ENCODE peak calls at places on chromosome 17, in ten cellular contexts. P is ovary, R is A673, I is sigmoid colon, K is colonic mucosa, F is heart right ventricle, S is SJCRH30, E is astrocyte, U is adrenal gland, X is pancreas. Y is an unnamed sample. For H3K4me1 and H3K27me3, the result is how much of the 10 kb centered on the place peaks cover.

GRCh38 chr17:48012151-48012520 is 25.5 kb downstream of the COPZ2 start:
- DNase-seq in P (peak), S (peak), U (peak), F (no peak), I (no peak), E (no peak), K (no peak), X (peak), R (peak), Y (peak)

GRCh38 chr17:27396941-27397340 is 59.3 kb upstream of the KSR1 start:
- DNase-seq in S (no peak), E (peak), I (no peak), U (no peak), R (no peak), P (no peak), K (no peak), X (no peak), F (no peak), Y (no peak)

GRCh38 chr17:47324224-47325020 is 667 bp downstream of the EFCAB13 start:
- DNase-seq in U (peak), P (peak), I (peak), E (peak), S (peak), K (peak), R (no peak), F (peak), X (peak), Y (peak)

GRCh38 chr17:74521701-74522201 is 9.5 kb downstream of the CD300LB start:
- DNase-seq in X (no peak), S (no peak), E (no peak), P (no peak), I (no peak), K (peak), U (peak), R (no peak), F (no peak), Y (no peak)

GRCh38 chr17:30905742-30906100 is 317 bp downstream of the TEFM start:
- DNase-seq in F (no peak), S (no peak), K (no peak), E (no peak), X (no peak), I (no peak), R (peak), P (no peak), U (no peak), Y (peak)

GRCh38 chr17:55609737-55610201 is 98.5 kb upstream of the SMIM36 start:
- DNase-seq in U (peak), R (no peak), I (peak), E (peak), F (no peak), S (peak), K (peak), X (peak), P (peak), Y (peak)

GRCh38 chr17:66526827-66527226 is 224.4 kb downstream of the PRKCA start:
- DNase-seq in E (no peak), S (peak), X (no peak), K (no peak), R (no peak), U (no peak), F (no peak), P (no peak), I (no peak), Y (peak)

GRCh38 chr17:21037117-21037803 is 5.6 kb downstream of the USP22 start:
- DNase-seq in U (no peak), E (no peak), S (no peak), K (no peak), X (no peak), I (no peak), P (no peak), R (no peak), F (no peak), Y (no peak)

GRCh38 chr17:8383143-8383974 is at the start of gene RPL26:
- DNase-seq in P (peak), R (peak), I (peak), E (peak), U (peak), S (peak), F (peak), K (peak), X (peak), Y (peak)

GRCh38 chr17:47803751-47804150 is 17.8 kb downstream of the OSBPL7 start:
- DNase-seq in K (no peak), U (no peak), I (no peak), E (no peak), X (no peak), R (no peak), S (no peak), F (no peak), P (no peak), Y (no peak)

GRCh38 chr17:77373298-77374169 is 232.8 kb downstream of the SEC14L1 start:
- DNase-seq in I (peak), R (peak), E (no peak), F (peak), X (no peak), S (peak), U (peak), P (peak), K (no peak), Y (no peak)

GRCh38 chr17:69267219-69267618 is 38.6 kb upstream of the ABCA10 start:
- DNase-seq in K (no peak), E (no peak), F (no peak), I (no peak), P (no peak), R (no peak), S (no peak), U (no peak), X (no peak), Y (no peak)

GRCh38 chr17:21370430-21370829 is 5.7 kb upstream of the KCNJ12 start:
- DNase-seq in F (peak), S (peak), X (no peak), U (no peak), I (no peak), R (peak), K (no peak), E (no peak), P (peak), Y (no peak)

GRCh38 chr17:48608921-48609505 is 1.8 kb downstream of the HOXB7 start:
- DNase-seq in F (no peak), S (no peak), X (no peak), R (no peak), P (no peak), E (no peak), U (no peak), K (no peak), I (no peak), Y (no peak)

GRCh38 chr17:79183221-79184158 is 108.9 kb downstream of the ENGASE start:
- DNase-seq in F (no peak), K (no peak), R (peak), I (no peak), U (no peak), X (no peak), E (no peak), S (no peak), P (no peak), Y (peak)

GRCh38 chr17:41717408-41718286 is 5.5 kb downstream of the GAST start:
- DNase-seq in S (no peak), R (no peak), P (no peak), U (no peak), X (no peak), F (no peak), E (no peak), K (no peak), I (no peak), Y (peak)

GRCh38 chr17:40179923-40180659 is 2.8 kb downstream of the RAPGEFL1 start:
- DNase-seq in S (no peak), I (no peak), K (peak), X (no peak), R (peak), E (peak), P (no peak), U (no peak), F (no peak), Y (no peak)

GRCh38 chr17:40499551-40500189 is 1.8 kb downstream of the TNS4 start:
- DNase-seq in I (peak), U (peak), F (peak), X (peak), P (peak), E (peak), R (peak), S (peak), K (peak), Y (peak)

GRCh38 chr17:19567216-19568015 is 33.8 kb downstream of the SLC47A1 start:
- DNase-seq in S (no peak), R (no peak), F (no peak), K (no peak), P (no peak), E (no peak), I (no peak), U (no peak), X (no peak), Y (no peak)

GRCh38 chr17:67011527-67012175 is 32.7 kb upstream of the CACNG1 start:
- DNase-seq in R (no peak), E (no peak), U (no peak), I (no peak), P (no peak), K (no peak), S (no peak), X (no peak), F (no peak), Y (no peak)

GRCh38 chr17:48628641-48629410 is 2.7 kb upstream of the HOXB9 start:
- DNase-seq in I (no peak), F (no peak), S (no peak), K (no peak), U (no peak), R (no peak), P (no peak), E (no peak), X (no peak), Y (no peak)

GRCh38 chr17:65062168-65062915 is 5.8 kb upstream of the GNA13 start:
- DNase-seq in U (peak), F (no peak), R (no peak), K (no peak), I (peak), E (no peak), S (no peak), P (no peak), X (no peak), Y (no peak)

GRCh38 chr17:65061621-65062020 is 5.1 kb upstream of the GNA13 start:
- DNase-seq in S (no peak), K (no peak), X (no peak), P (no peak), E (no peak), R (no peak), I (peak), U (peak), F (no peak), Y (no peak)

GRCh38 chr17:65058615-65059014 is 2.1 kb upstream of the GNA13 start:
- DNase-seq in R (no peak), F (no peak), E (no peak), K (no peak), P (no peak), U (peak), X (no peak), I (no peak), S (no peak), Y (no peak)

GRCh38 chr17:65058151-65058550 is 1.6 kb upstream of the GNA13 start:
- DNase-seq in P (no peak), K (no peak), X (no peak), E (no peak), S (no peak), R (no peak), I (no peak), F (no peak), U (no peak), Y (no peak)

GRCh38 chr17:65060855-65061254 is 4.3 kb upstream of the GNA13 start:
- DNase-seq in S (no peak), X (no peak), K (no peak), P (no peak), I (peak), U (no peak), E (no peak), R (no peak), F (no peak), Y (no peak)
- H3K4me1 ChIP-seq in S (under half), X (under half), K (under half), P (under half), I (under half), U (under half), E (under half), R (under half), F (under half), Y (under half)

GRCh38 chr17:61201211-61201610 is 198.4 kb upstream of the TBX2 start:
- DNase-seq in K (no peak), R (no peak), U (no peak), S (peak), X (no peak), E (peak), P (no peak), F (no peak), I (no peak), Y (peak)

GRCh38 chr17:61199431-61200348 is 200.0 kb upstream of the TBX2 start:
- DNase-seq in F (no peak), S (no peak), E (peak), P (no peak), I (no peak), R (no peak), X (no peak), U (no peak), K (no peak), Y (no peak)

GRCh38 chr17:61196799-61197198 is 202.8 kb upstream of the TBX2 start:
- DNase-seq in P (no peak), I (no peak), F (no peak), X (no peak), S (no peak), E (no peak), K (no peak), R (no peak), U (no peak), Y (no peak)

DNA sequence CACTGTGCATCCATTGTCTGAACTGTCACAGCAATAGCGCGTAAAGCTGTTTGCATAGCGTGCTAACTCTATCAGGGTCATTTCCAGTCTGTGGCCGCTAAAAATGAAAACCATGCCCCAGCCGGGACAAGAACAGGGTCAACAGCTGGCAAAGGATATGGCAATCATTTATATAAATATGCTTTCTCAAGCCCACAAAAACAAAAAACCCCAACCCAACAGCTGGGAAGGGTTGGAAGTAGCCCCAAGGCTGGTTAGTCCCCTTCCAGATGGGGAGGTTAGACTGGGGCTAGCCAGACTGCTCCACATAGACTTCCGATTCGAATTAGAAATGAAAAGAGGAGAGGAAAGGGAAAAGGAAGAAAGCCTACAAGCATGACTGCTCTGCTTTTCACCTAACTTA is 203.3 kb upstream of the TBX2 start:
- DNase-seq in F (no peak), R (no peak), U (no peak), P (no peak), K (no peak), X (no peak), S (peak), I (no peak), E (no peak), Y (no peak)
- H3K4me3 ChIP-seq in F (no peak), R (no peak), U (no peak), P (no peak), K (no peak), X (no peak), S (peak), I (no peak), E (no peak), Y (no peak)

GRCh38 chr17:61200349-61200735 is 199.3 kb upstream of the TBX2 start:
- DNase-seq in K (no peak), R (no peak), E (peak), U (no peak), I (no peak), F (no peak), X (peak), P (no peak), S (no peak), Y (no peak)
- H3K27me3 ChIP-seq in K (under half), R (under half), E (under half), U (under half), I (under half), F (under half), X (under half), P (under half), S (under half), Y (under half)

GRCh38 chr17:50148226-50149098 is 2.0 kb downstream of the PPP1R9B start:
- DNase-seq in U (no peak), S (peak), I (no peak), K (peak), X (peak), E (no peak), P (peak), F (no peak), R (peak), Y (no peak)
- H3K4me1 ChIP-seq in U (half or more), S (under half), I (half or more), K (under half), X (under half), E (under half), P (under half), F (under half), R (under half), Y (under half)

GRCh38 chr17:38352245-38353083 is 820 bp downstream of the SOCS7 start:
- DNase-seq in S (peak), F (peak), P (peak), X (peak), U (peak), E (peak), R (no peak), K (peak), I (no peak), Y (peak)

GRCh38 chr17:38353084-38353604 is 1.5 kb downstream of the SOCS7 start:
- DNase-seq in F (no peak), K (no peak), I (no peak), S (no peak), U (no peak), E (no peak), R (no peak), P (no peak), X (no peak), Y (peak)

GRCh38 chr17:38355256-38355655 is 3.6 kb downstream of the SOCS7 start:
- DNase-seq in R (no peak), U (no peak), I (no peak), X (no peak), K (no peak), S (no peak), P (no peak), E (no peak), F (no peak), Y (no peak)

GRCh38 chr17:38354466-38354865 is 2.8 kb downstream of the SOCS7 start:
- DNase-seq in P (no peak), F (no peak), S (no peak), R (no peak), E (no peak), U (no peak), I (no peak), K (no peak), X (no peak), Y (no peak)

GRCh38 chr17:38353668-38354067 is 2.0 kb downstream of the SOCS7 start:
- DNase-seq in S (no peak), I (no peak), U (no peak), E (no peak), K (no peak), R (no peak), P (no peak), F (no peak), X (no peak), Y (no peak)
- H3K4me3 ChIP-seq in S (no peak), I (peak), U (no peak), E (peak), K (peak), R (peak), P (no peak), F (peak), X (no peak), Y (no peak)

GRCh38 chr17:49991409-49991808 is 3.6 kb downstream of the DLX3 start:
- DNase-seq in U (no peak), E (no peak), R (no peak), S (no peak), F (no peak), I (no peak), K (no peak), P (no peak), X (no peak), Y (no peak)
- H3K27me3 ChIP-seq in U (under half), E (half or more), R (half or more), S (under half), F (half or more), I (half or more), K (half or more), P (under half), X (under half), Y (half or more)

DNA sequence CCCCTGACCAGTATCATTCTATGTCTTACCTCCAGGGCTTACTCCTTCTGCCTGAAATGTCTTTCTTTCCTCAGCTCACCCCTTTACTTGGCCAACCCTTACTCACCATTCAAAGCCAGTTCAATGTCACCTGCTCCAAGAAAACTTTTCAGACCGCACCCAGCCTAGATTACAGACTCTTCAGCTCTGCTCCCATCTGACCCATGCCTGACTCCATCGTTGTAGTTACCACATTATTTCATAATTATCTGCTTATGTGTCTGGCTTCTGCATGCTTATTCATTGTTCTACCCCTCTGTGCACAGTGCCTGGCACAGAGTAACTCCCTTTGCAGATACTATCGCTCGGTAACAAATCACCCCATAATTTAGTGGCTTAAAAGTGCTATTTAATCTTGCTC is 62.5 kb upstream of the TOB1 start:
- DNase-seq in X (no peak), U (no peak), K (no peak), S (no peak), R (no peak), E (no peak), P (no peak), F (no peak), I (no peak), Y (no peak)
- H3K4me1 ChIP-seq in X (under half), U (under half), K (under half), S (under half), R (under half), E (under half), P (under half), F (under half), I (under half), Y (under half)

GRCh38 chr17:81125573-81126081 is 39.7 kb upstream of the PVALEF start:
- DNase-seq in X (no peak), R (no peak), S (peak), U (no peak), F (no peak), K (no peak), I (no peak), E (no peak), P (no peak), Y (no peak)
- H3K4me3 ChIP-seq in X (no peak), R (no peak), S (no peak), U (no peak), F (no peak), K (no peak), I (no peak), E (no peak), P (no peak), Y (no peak)

Y was measured in cardiac muscle cell.